ENCODE peak calls at places on chromosomes 7 and 10, in eight cellular contexts. Y is brain microvascular endothelial cell; Q is tibial artery; U is AG04450; Z is ascending aorta; A is IMR-90; E is MM.1S; T is naive thymus-derived CD4-positive, alpha-beta T cell. F is an unnamed sample.
A peak's percentile ranks its signal among the peaks of the same experiment; 100 is the strongest.

GRCh38 chr7:13578294-13578693 is 411.2 kb downstream of the ETV1 start:
- DNase-seq in Y (no peak), Q (no peak), U (no peak), Z (no peak), A (no peak), E (no peak), T (no peak), F (no peak)

GRCh38 chr7:27145167-27145883 is 1.8 kb upstream of the HOXA5 start:
- DNase-seq in Y (no peak), Q (peak; percentile 64), U (no peak), Z (peak; percentile 63), A (no peak), E (no peak), T (no peak), F (no peak)

GRCh38 chr7:252216-252965 is 37.6 kb upstream of the FOXL3 start:
- DNase-seq in Y (no peak), Q (no peak), U (no peak), Z (no peak), A (no peak), E (no peak), T (no peak), F (no peak)

GRCh38 chr7:155509725-155510551 is 36.4 kb downstream of the CNPY1 start:
- DNase-seq in Y (no peak), Q (no peak), U (no peak), Z (no peak), A (no peak), E (no peak), T (no peak), F (no peak)

GRCh38 chr7:149564340-149565095 is 66.9 kb upstream of the ZNF746 start:
- DNase-seq in Y (no peak), Q (no peak), U (no peak), Z (no peak), A (no peak), E (no peak), T (no peak), F (no peak)

GRCh38 chr7:5603193-5604140 is 178.0 kb downstream of the RNF216 start:
- DNase-seq in Y (no peak), Q (no peak), U (no peak), Z (no peak), A (no peak), E (no peak), T (no peak), F (no peak)

GRCh38 chr7:81470724-81471379 is 299.0 kb downstream of the HGF start:
- DNase-seq in Y (no peak), Q (no peak), U (no peak), Z (no peak), A (no peak), E (no peak), T (no peak), F (no peak)

GRCh38 chr7:154775681-154776080 is 227.2 kb downstream of the PAXIP1 start:
- DNase-seq in Y (no peak), Q (no peak), U (no peak), Z (no peak), A (no peak), E (no peak), T (no peak), F (no peak)

GRCh38 chr10:60856405-60856804 is 78.1 kb downstream of the CDK1 start:
- DNase-seq in Y (no peak), Q (no peak), U (no peak), Z (no peak), A (no peak), E (no peak), T (no peak), F (no peak)

GRCh38 chr10:85874208-85874607 is 492.4 kb downstream of the GRID1 start:
- DNase-seq in Y (no peak), Q (no peak), U (no peak), Z (no peak), A (no peak), E (no peak), T (no peak), F (no peak)

GRCh38 chr10:111078505-111079185 is 1.8 kb downstream of the ADRA2A start:
- DNase-seq in Y (no peak), Q (no peak), U (no peak), Z (no peak), A (no peak), E (no peak), T (no peak), F (no peak)

GRCh38 chr10:93947055-93947454 is 46.7 kb upstream of the PLCE1 start:
- DNase-seq in Y (peak; percentile 90), Q (no peak), U (peak; percentile 60), Z (no peak), A (peak; percentile 86), E (no peak), T (no peak), F (no peak)

GRCh38 chr7:120941064-120941463 is 9.5 kb upstream of the ING3 start:
- DNase-seq in Y (no peak), Q (no peak), U (no peak), Z (no peak), A (no peak), E (peak; percentile 27), T (no peak), F (no peak)

GRCh38 chr7:47496666-47497065 is 85.2 kb downstream of the TNS3 start:
- DNase-seq in Y (no peak), Q (no peak), U (no peak), Z (no peak), A (no peak), E (no peak), T (no peak), F (no peak)

GRCh38 chr7:47498229-47499056 is 83.5 kb downstream of the TNS3 start:
- DNase-seq in Y (no peak), Q (no peak), U (no peak), Z (no peak), A (no peak), E (peak; percentile 56), T (no peak), F (no peak)

GRCh38 chr7:47496064-47496665 is 85.7 kb downstream of the TNS3 start:
- DNase-seq in Y (no peak), Q (no peak), U (no peak), Z (no peak), A (no peak), E (no peak), T (no peak), F (no peak)

GRCh38 chr7:47495269-47495875 is 86.5 kb downstream of the TNS3 start:
- DNase-seq in Y (no peak), Q (no peak), U (no peak), Z (no peak), A (no peak), E (no peak), T (no peak), F (no peak)

GRCh38 chr7:47497367-47498096 is 84.4 kb downstream of the TNS3 start:
- DNase-seq in Y (no peak), Q (no peak), U (no peak), Z (no peak), A (no peak), E (peak; percentile 94), T (no peak), F (no peak)
- H3K27ac ChIP-seq in Y (no peak overlapping the region), Q (no peak overlapping the region), U (peak overlapping the region; percentile 31), Z (peak overlapping the region; percentile 56), A (no peak overlapping the region), E (peak overlapping the region; percentile 98), T (no peak overlapping the region), F (no peak overlapping the region)

GRCh38 chr7:106866298-106867281 is 1.5 kb downstream of the PIK3CG start:
- DNase-seq in Y (no peak), Q (no peak), U (no peak), Z (no peak), A (no peak), E (peak; percentile 62), T (no peak), F (no peak)
- H3K27ac ChIP-seq in Y (no peak overlapping the region), Q (no peak overlapping the region), U (no peak overlapping the region), Z (no peak overlapping the region), A (no peak overlapping the region), E (peak overlapping the region; percentile 83), T (peak overlapping the region; percentile 75), F (no peak overlapping the region)

DNA sequence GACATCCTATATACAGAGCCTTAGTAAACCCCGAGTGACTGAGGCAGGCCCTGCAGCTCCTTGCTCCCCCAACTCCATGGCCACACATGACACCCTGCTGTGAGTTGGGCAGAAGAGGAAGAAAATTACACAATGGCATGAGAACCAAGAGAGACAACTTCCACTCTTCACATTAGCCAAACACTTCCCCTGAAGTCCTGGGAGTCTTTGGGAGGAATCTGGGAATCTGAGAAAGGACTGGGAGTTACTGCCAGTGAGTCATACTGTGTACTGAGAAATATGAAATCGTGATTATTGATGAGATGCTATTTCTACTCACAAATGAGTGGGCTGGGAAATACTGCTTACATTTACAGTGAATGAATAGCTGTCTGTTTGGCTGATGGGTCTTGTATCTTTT is 116.6 kb downstream of the SPAG6 start:
- DNase-seq in Y (no peak), Q (no peak), U (no peak), Z (no peak), A (no peak), E (no peak), T (no peak), F (no peak)
- H3K27ac ChIP-seq in Y (no peak overlapping the region), Q (no peak overlapping the region), U (no peak overlapping the region), Z (no peak overlapping the region), A (no peak overlapping the region), E (no peak overlapping the region), T (no peak overlapping the region), F (no peak overlapping the region)

GRCh38 chr7:101858437-101859385 is 41.3 kb downstream of the CUX1 start:
- DNase-seq in Y (no peak), Q (no peak), U (no peak), Z (no peak), A (no peak), E (no peak), T (no peak), F (no peak)
- H3K27ac ChIP-seq in Y (no peak overlapping the region), Q (peak overlapping the region; percentile 37), U (no peak overlapping the region), Z (peak overlapping the region; percentile 87), A (no peak overlapping the region), E (no peak overlapping the region), T (no peak overlapping the region), F (no peak overlapping the region)

DNA sequence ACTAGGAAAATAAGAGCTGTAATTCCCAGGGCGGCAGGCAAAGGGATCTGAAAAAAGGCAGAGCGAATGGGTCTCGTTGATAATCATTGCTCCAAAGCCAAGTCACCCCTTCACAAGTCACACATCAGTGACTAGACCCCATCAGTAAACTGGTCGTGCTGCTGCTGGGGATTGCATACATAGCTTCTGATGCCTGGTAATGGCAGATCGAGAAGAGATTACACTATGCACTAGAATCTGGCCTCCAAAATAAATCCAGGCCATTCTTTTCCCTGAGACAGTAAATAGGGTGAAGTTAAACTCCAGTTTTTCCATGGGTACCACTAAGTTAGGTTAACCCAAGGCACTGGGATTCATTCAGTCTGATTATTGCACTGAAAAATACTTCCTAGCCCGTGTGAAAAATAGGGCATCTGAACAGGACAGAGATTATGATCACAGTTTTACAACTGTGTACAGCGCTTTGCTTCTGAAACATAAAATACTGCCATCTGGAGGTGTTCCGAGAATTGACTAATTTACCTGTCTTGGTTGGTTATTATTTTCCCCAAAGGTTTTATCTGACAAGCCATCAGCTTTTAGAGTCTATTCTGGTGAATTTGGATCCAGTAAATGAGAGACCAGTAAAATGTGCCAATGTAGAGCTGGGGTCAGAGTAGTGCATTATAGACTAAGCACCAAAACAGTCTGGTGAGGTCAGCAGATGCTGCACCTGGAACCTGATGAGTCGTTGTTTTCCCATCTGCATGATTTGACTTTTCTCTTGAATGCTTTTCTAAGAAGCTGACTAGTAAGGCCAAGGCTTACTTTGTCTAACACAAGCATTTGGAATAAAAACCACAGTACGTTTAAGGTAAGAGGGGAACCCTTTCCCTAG is 82.9 kb upstream of the AFAP1L2 start:
- DNase-seq in Y (no peak), Q (no peak), U (peak; percentile 30), Z (no peak), A (peak; percentile 84), E (peak; percentile 32), T (no peak), F (no peak)
- H3K27ac ChIP-seq in Y (no peak overlapping the region), Q (no peak overlapping the region), U (no peak overlapping the region), Z (no peak overlapping the region), A (no peak overlapping the region), E (no peak overlapping the region), T (peak overlapping the region; percentile 17), F (no peak overlapping the region)